ENCODE peak calls at places on chromosomes 7 and 10, in nine cellular contexts. D is fibroblast of lung; C is dorsolateral prefrontal cortex; X is pancreas; I is body of pancreas; B is stimulated activated CD4-positive, alpha-beta T cell treated with anti-CD3 and anti-CD28 coated beads, Interleukin-12 subunit alpha, Interleukin-12 subunit beta, amount 100 ng/mL, for 24 hours; Y is ureter; V is lower lobe of right lung; K is activated naive CD8-positive, alpha-beta T cell treated with anti-CD3 and anti-CD28 coated beads for 36 hours. W is an unnamed sample.

GRCh38 chr7:151415375-151416112 is 5.7 kb upstream of the WDR86 start:
- DNase-seq in B (no peak), X (no peak), V (no peak), C (no peak), I (peak; percentile 58), D (peak; percentile 81), K (no peak), Y (no peak), W (no peak)

GRCh38 chr7:22377690-22378089 is 20.7 kb upstream of the RAPGEF5 start:
- DNase-seq in B (no peak), V (no peak), C (no peak), K (no peak), Y (no peak), D (no peak), I (no peak), X (no peak), W (no peak)

GRCh38 chr7:12090757-12091134 is 120.3 kb upstream of the TMEM106B start:
- DNase-seq in V (no peak), C (no peak), X (no peak), K (no peak), B (no peak), I (no peak), Y (no peak), D (no peak), W (no peak)

GRCh38 chr7:17318146-17318545 is 19.7 kb downstream of the AHR start:
- DNase-seq in D (peak; percentile 59), B (no peak), X (no peak), I (no peak), C (no peak), V (no peak), Y (no peak), K (no peak), W (no peak)

GRCh38 chr7:33854178-33854577 is 51.2 kb upstream of the BMPER start:
- DNase-seq in K (no peak), C (no peak), V (no peak), X (no peak), Y (no peak), I (no peak), B (no peak), D (peak; percentile 44), W (no peak)

GRCh38 chr7:45112648-45113047 is 1.2 kb upstream of the TBRG4 start:
- DNase-seq in D (peak; percentile 50), K (no peak), V (no peak), B (no peak), I (no peak), C (no peak), X (no peak), Y (no peak), W (no peak)

GRCh38 chr7:158301221-158301620 is 286.4 kb downstream of the PTPRN2 start:
- DNase-seq in B (no peak), K (no peak), Y (no peak), V (no peak), I (no peak), C (no peak), D (no peak), X (no peak), W (no peak)

GRCh38 chr10:102196893-102197292 is 29.2 kb upstream of the ELOVL3 start:
- DNase-seq in B (no peak), K (peak; percentile 11), X (no peak), C (no peak), D (no peak), Y (no peak), V (no peak), I (no peak), W (no peak)

GRCh38 chr10:71625445-71626175 is 94.0 kb downstream of the C10orf105 start:
- DNase-seq in K (no peak), I (no peak), D (no peak), V (no peak), B (no peak), Y (no peak), X (no peak), C (no peak), W (no peak)

GRCh38 chr10:87557409-87557808 is 52.7 kb downstream of the MINPP1 start:
- DNase-seq in B (no peak), C (no peak), Y (no peak), V (no peak), I (no peak), D (no peak), K (no peak), X (no peak), W (no peak)

GRCh38 chr10:78963074-78964034 is 105.4 kb upstream of the ZMIZ1 start:
- DNase-seq in B (no peak), Y (no peak), C (no peak), V (no peak), I (no peak), D (no peak), X (no peak), K (no peak), W (no peak)

GRCh38 chr7:11742496-11742895 is 89.5 kb downstream of the THSD7A start:
- DNase-seq in D (peak; percentile 68), K (no peak), B (no peak), I (no peak), C (no peak), V (no peak), Y (no peak), X (no peak), W (no peak)

GRCh38 chr10:132122097-132122861 is 56.5 kb downstream of the JAKMIP3 start:
- DNase-seq in C (no peak), B (no peak), X (no peak), V (peak; percentile 32), Y (no peak), D (no peak), K (no peak), I (no peak), W (no peak)

GRCh38 chr7:80623465-80624252 is 14.8 kb upstream of the CD36 start:
- DNase-seq in D (no peak), B (no peak), C (no peak), Y (no peak), I (no peak), X (no peak), K (no peak), V (no peak), W (no peak)

W was measured in endothelial cell.